ENCODE peak calls at places on chromosome 3, in four cellular contexts. K is A673, Z is choroid plexus epithelial cell, N is astrocyte of the spinal cord. O is an unnamed sample.

GRCh38 chr3:112505907-112506306 is 6.6 kb upstream of the BTLA start:
- DNase-seq in K (no peak), Z (no peak), N (no peak), O (no peak)

GRCh38 chr3:95923496-95924210 is 890.7 kb upstream of the EPHA6 start:
- DNase-seq in K (peak; percentile 1), Z (peak; percentile 68), N (peak; percentile 97), O (peak; percentile 92)

GRCh38 chr3:139756529-139757103 is 78.8 kb upstream of the NMNAT3 start:
- DNase-seq in K (no peak), Z (no peak), N (no peak), O (no peak)

GRCh38 chr3:46480481-46481195 is 15.9 kb upstream of the LTF start:
- DNase-seq in K (no peak), Z (no peak), N (no peak), O (no peak)

GRCh38 chr3:6709178-6709577 is 151.7 kb upstream of the GRM7 start:
- DNase-seq in K (no peak), Z (no peak), N (no peak), O (no peak)

GRCh38 chr3:172591876-172592771 is 68.9 kb upstream of the TNFSF10 start:
- DNase-seq in K (no peak), Z (no peak), N (no peak), O (no peak)

GRCh38 chr3:149462051-149462450 is 12.4 kb upstream of the TM4SF4 start:
- DNase-seq in K (no peak), Z (no peak), N (no peak), O (no peak)

GRCh38 chr3:112308151-112308911 is 14.3 kb upstream of the SLC9C1 start:
- DNase-seq in K (no peak), Z (peak; percentile 94), N (peak; percentile 19), O (peak; percentile 83)

GRCh38 chr3:138947303-138948121 is 495 bp downstream of the FOXL2NB start:
- DNase-seq in K (no peak), Z (no peak), N (no peak), O (no peak)

GRCh38 chr3:192082733-192083660 is 622.0 kb downstream of the PYDC2 start:
- DNase-seq in K (no peak), Z (no peak), N (no peak), O (peak; percentile 75)

DNA sequence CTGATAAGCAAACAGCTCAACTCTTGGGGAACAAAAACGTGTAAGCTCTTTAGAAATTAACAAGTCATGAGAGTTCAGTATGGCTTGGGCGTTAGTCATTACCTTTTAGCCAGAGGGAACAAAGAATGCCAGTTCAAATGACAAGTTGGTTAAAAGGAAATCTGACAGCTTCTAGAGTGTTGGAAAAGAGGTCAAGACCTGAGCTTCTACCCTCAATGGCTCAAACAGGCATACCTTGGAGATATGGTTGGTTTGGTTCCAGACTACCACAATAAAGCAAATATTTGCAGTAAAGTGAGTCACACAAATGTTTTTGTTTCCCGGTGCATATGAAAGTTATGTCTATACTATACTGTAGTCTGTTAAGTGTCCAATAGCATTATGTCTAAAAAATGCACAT is 136.1 kb downstream of the CACNA1D start:
- DNase-seq in K (no peak), Z (no peak), N (no peak), O (peak; percentile 60)
- H3K4me3 ChIP-seq in K (no peak overlapping the region), Z (no peak overlapping the region), N (no peak overlapping the region), O (no peak overlapping the region)

GRCh38 chr3:143011705-143012104 is 10.3 kb downstream of the U2SURP start:
- DNase-seq in K (no peak), Z (no peak), N (no peak), O (no peak)

GRCh38 chr3:143014921-143015320 is 13.6 kb downstream of the U2SURP start:
- DNase-seq in K (no peak), Z (no peak), N (no peak), O (no peak)

DNA sequence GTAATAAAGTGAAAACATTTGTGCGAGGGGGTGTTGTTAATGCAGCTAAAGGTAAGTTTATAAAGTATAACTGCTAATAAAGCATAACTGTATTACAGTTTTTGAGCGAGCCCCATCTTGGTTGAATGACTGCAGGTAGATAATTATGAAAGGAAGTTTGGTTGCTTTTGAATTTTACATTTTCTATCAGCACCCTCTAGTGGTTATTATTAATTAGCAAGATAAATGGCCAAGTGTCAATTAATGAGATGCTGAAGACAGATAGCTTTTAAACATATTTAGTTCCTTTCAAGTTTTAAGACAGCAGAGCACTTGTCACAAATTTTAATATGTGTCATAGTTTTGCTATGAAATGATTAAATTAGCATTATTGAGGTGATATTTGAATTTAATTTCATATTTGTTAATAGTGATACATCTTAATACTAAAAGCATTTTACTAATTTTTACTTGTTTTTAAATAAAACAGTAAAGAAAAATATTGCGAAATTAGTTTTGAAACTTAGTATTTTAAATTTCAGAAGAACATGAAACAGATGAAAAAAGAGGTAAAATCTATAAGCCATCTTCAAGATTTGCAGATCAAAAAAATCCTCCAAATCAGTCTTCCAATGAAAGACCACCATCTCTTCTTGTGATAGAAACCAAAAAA is 15.1 kb downstream of the U2SURP start:
- DNase-seq in K (peak; percentile 38), Z (no peak), N (no peak), O (peak; percentile 40)
- TF ChIP-seq CTCF in K (peak; percentile 67), Z (peak; percentile 56), N (peak; percentile 25), O (peak; percentile 44)

GRCh38 chr3:24495334-24495994 is 814 bp upstream of the THRB start:
- DNase-seq in K (no peak), Z (no peak), N (no peak), O (peak; percentile 69)

GRCh38 chr3:24496529-24497482 is 2.2 kb upstream of the THRB start:
- DNase-seq in K (peak; percentile 61), Z (peak; percentile 83), N (peak; percentile 89), O (peak; percentile 46)

GRCh38 chr3:24494616-24495333 is at the start of gene THRB:
- DNase-seq in K (peak; percentile 56), Z (peak; percentile 48), N (peak; percentile 43), O (peak; percentile 71)

GRCh38 chr3:24492971-24493551 is 1.6 kb downstream of the THRB start:
- DNase-seq in K (no peak), Z (no peak), N (no peak), O (peak; percentile 52)

GRCh38 chr3:24493951-24494615 is 567 bp downstream of the THRB start:
- DNase-seq in K (no peak), Z (peak; percentile 38), N (no peak), O (peak; percentile 45)
- H3K4me3 ChIP-seq in K (peak overlapping the region; percentile 46), Z (peak overlapping the region; percentile 67), N (peak overlapping the region; percentile 48), O (peak overlapping the region; percentile 72)

GRCh38 chr3:111069974-111070751 is 1.5 kb upstream of the NECTIN3 start:
- DNase-seq in K (no peak), Z (peak; percentile 38), N (peak; percentile 26), O (peak; percentile 15)

GRCh38 chr3:111073186-111073585 is 1.6 kb downstream of the NECTIN3 start:
- DNase-seq in K (no peak), Z (peak; percentile 56), N (peak; percentile 60), O (peak; percentile 22)

GRCh38 chr3:111070772-111071256 is 802 bp upstream of the NECTIN3 start:
- DNase-seq in K (no peak), Z (peak; percentile 63), N (no peak), O (peak; percentile 62)

GRCh38 chr3:111072016-111072891 is 638 bp downstream of the NECTIN3 start:
- DNase-seq in K (peak; percentile 46), Z (peak; percentile 77), N (peak; percentile 43), O (peak; percentile 42)

GRCh38 chr3:111071257-111072015 is at the start of gene NECTIN3:
- DNase-seq in K (peak; percentile 95), Z (peak; percentile 98), N (peak; percentile 99), O (peak; percentile 95)
- TF ChIP-seq CTCF in K (no peak), Z (no peak), N (no peak), O (no peak)

GRCh38 chr3:27714101-27714526 is 8.0 kb downstream of the EOMES start:
- DNase-seq in K (no peak), Z (no peak), N (no peak), O (no peak)

GRCh38 chr3:27714692-27715453 is 7.2 kb downstream of the EOMES start:
- DNase-seq in K (no peak), Z (no peak), N (no peak), O (peak; percentile 62)

GRCh38 chr3:27716309-27716708 is 5.8 kb downstream of the EOMES start:
- DNase-seq in K (no peak), Z (no peak), N (no peak), O (no peak)

GRCh38 chr3:27715863-27716262 is 6.3 kb downstream of the EOMES start:
- DNase-seq in K (no peak), Z (no peak), N (no peak), O (no peak)

DNA sequence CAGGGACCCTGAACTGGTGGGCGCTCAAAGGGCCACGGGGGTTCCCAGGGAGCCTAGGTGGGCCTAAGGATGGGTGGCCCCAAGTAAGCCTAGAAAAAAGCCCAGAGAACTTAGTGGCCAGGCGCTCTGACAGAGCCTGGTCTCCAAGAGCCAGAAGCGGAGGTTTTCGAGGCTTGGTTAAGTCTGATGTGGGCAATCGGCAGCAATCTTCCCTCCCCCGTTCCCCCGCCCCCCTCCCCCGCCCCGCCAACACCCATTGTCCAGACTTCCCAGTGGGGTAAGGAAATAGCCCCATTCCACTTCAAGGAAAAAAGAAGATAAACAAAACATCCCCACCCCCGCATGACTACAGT is 6.7 kb downstream of the EOMES start:
- DNase-seq in K (no peak), Z (no peak), N (no peak), O (no peak)
- H3K4me3 ChIP-seq in K (no peak overlapping the region), Z (no peak overlapping the region), N (no peak overlapping the region), O (no peak overlapping the region)

DNA sequence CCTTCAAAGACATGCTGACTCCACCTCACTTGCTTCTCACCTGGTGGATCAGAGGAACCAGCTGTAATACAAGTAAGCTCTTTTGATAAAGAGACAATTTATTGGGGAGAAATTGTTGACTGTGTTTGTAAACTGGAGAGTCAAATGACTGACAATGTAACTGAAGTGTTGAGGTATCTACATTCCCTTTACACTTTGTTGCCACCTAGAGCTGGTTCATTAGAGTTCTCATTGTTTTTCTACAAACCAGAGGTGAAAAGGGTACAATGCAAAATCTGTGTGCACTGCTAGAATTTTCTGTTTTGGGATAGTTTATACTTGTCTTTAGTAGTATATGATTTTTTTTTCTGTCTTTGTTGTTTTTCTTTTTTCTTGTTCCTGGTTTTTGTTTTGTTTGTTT is 8.7 kb upstream of the LRRC58 start:
- DNase-seq in K (peak; percentile 4), Z (no peak), N (no peak), O (no peak)
- TF ChIP-seq CTCF in K (no peak), Z (no peak), N (no peak), O (no peak)

DNA sequence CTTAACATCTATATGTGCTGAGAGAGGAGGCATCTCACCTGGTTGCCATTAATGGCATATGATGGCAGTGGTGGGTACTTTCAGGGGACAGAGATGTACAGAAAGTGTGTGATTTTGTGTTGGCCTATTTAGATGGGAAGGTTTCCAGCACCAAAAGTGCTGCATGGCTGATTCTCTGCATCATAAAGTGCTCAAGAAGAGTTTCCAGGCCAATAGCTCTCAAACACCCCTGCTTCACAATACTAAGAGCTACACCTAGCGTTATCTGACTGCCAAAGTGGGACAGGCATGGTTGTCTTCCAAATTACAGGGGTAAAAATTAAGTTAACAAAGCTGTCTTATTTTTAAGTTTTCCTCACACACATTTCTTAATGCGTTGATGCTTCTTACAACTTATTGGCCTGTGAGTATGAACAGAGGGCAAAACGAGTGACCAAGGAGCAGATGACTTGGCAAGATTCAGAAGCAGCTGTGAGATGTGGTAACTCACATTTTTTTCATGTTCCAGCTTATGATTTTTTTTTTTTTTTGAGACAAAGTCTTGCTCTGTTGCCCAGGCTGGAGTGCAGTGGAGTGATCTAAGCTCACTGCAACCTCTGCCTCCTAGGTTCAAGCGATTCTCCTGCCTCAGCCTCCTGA is 41.4 kb upstream of the VEPH1 start:
- DNase-seq in K (no peak), Z (peak; percentile 95), N (peak; percentile 49), O (no peak)
- H3K4me3 ChIP-seq in K (no peak overlapping the region), Z (no peak overlapping the region), N (no peak overlapping the region), O (no peak overlapping the region)